ENCODE peak calls at places on chromosomes 16 and 17, in five cellular contexts. N, D, J, L and Y are unnamed samples.

GRCh38 chr17:79160980-79161621 is 86.5 kb downstream of the ENGASE start:
- DNase-seq in L (peak; percentile 30), N (no peak), J (no peak), D (no peak), Y (no peak)

GRCh38 chr16:89562027-89562599 is 1.6 kb downstream of the RPL13 start:
- DNase-seq in N (no peak), J (no peak), D (no peak), L (no peak), Y (no peak)

GRCh38 chr16:68902376-68903345 is 59.3 kb downstream of the TANGO6 start:
- DNase-seq in D (peak; percentile 77), L (peak; percentile 9), N (peak; percentile 48), J (no peak), Y (peak; percentile 71)

GRCh38 chr17:79476074-79476473 is 134.8 kb downstream of the RBFOX3 start:
- DNase-seq in N (no peak), D (no peak), L (no peak), J (no peak), Y (no peak)

GRCh38 chr17:75634754-75635609 is 1.7 kb downstream of the SMIM5 start:
- DNase-seq in L (no peak), D (no peak), N (no peak), J (no peak), Y (no peak)

GRCh38 chr17:3964203-3965122 is at the start of gene ATP2A3:
- DNase-seq in L (peak; percentile 67), N (no peak), D (peak; percentile 68), J (peak; percentile 19), Y (no peak)

GRCh38 chr17:21174719-21175118 is 39.2 kb downstream of the TMEM11 start:
- DNase-seq in J (no peak), N (peak; percentile 51), D (no peak), L (no peak), Y (no peak)

GRCh38 chr16:69523571-69523970 is 42.2 kb upstream of the NFAT5 start:
- DNase-seq in J (no peak), L (no peak), D (no peak), N (no peak), Y (no peak)

GRCh38 chr16:30965436-30965835 is 7.9 kb downstream of the SETD1A start:
- DNase-seq in L (no peak), N (no peak), J (no peak), D (no peak), Y (no peak)

GRCh38 chr17:2347805-2348685 is 10.7 kb downstream of the SGSM2 start:
- DNase-seq in D (peak; percentile 61), J (no peak), N (no peak), L (no peak), Y (peak; percentile 53)

GRCh38 chr16:56493131-56493530 is 26.7 kb downstream of the BBS2 start:
- DNase-seq in L (no peak), J (no peak), N (no peak), D (no peak), Y (no peak)

GRCh38 chr17:4582101-4582501 is 2.2 kb upstream of the SMTNL2 start:
- DNase-seq in D (no peak), L (no peak), N (no peak), J (no peak), Y (no peak)

GRCh38 chr17:40091691-40092397 is 8.5 kb downstream of the NR1D1 start:
- DNase-seq in L (no peak), N (peak; percentile 47), J (no peak), D (peak; percentile 3), Y (peak; percentile 31)

GRCh38 chr17:76579281-76579680 is 6.4 kb downstream of the ST6GALNAC2 start:
- DNase-seq in N (no peak), L (no peak), J (no peak), D (no peak), Y (no peak)

GRCh38 chr17:64332502-64332901 is 58.2 kb downstream of the PECAM1 start:
- DNase-seq in D (no peak), L (no peak), J (no peak), N (no peak), Y (no peak)

GRCh38 chr17:9419932-9420453 is 155.6 kb downstream of the STX8 start:
- DNase-seq in L (no peak), N (no peak), J (no peak), D (no peak), Y (no peak)

GRCh38 chr17:29883497-29883896 is 46.5 kb downstream of the SSH2 start:
- DNase-seq in J (no peak), L (no peak), D (no peak), N (no peak), Y (no peak)

GRCh38 chr17:76671912-76672262 is 28.3 kb upstream of the ST6GALNAC1 start:
- DNase-seq in D (no peak), J (no peak), N (no peak), L (no peak), Y (no peak)

GRCh38 chr17:48055531-48056245 is 7.5 kb downstream of the NFE2L1 start:
- DNase-seq in N (no peak), D (no peak), L (peak; percentile 81), J (no peak), Y (peak; percentile 16)

GRCh38 chr17:34378664-34379101 is 15.7 kb upstream of the CCL1 start:
- DNase-seq in L (peak; percentile 55), N (no peak), D (no peak), J (no peak), Y (no peak)

GRCh38 chr17:49760909-49761558 is 2.9 kb downstream of the FAM117A start:
- DNase-seq in J (no peak), L (no peak), D (no peak), N (no peak), Y (no peak)

GRCh38 chr16:23557779-23558330 is 328 bp downstream of the UBFD1 start:
- DNase-seq in L (no peak), J (peak; percentile 17), N (peak; percentile 46), D (no peak), Y (peak; percentile 26)

GRCh38 chr16:81901483-81901882 is 109.8 kb downstream of the SDR42E1 start:
- DNase-seq in D (no peak), J (no peak), L (no peak), N (peak; percentile 71), Y (peak; percentile 63)

GRCh38 chr17:44828919-44829557 is 1.0 kb downstream of the GJC1 start:
- DNase-seq in L (peak; percentile 25), J (no peak), N (no peak), D (peak; percentile 35), Y (peak; percentile 47)

GRCh38 chr17:38870259-38871165 is 654 bp downstream of the LASP1 start:
- DNase-seq in D (peak; percentile 60), L (peak; percentile 85), N (peak; percentile 86), J (peak; percentile 37), Y (peak; percentile 76)